ENCODE peak calls at places on chromosomes 4 and X, in four cellular contexts. G is CD4-positive, alpha-beta T cell; B is lung; X is mammary epithelial cell. A is an unnamed sample.

GRCh38 chrX:19640063-19640462 is 124.8 kb upstream of the MAP3K15 start:
- DNase-seq in G (no peak), B (no peak), X (no peak), A (no peak)

GRCh38 chr4:54233697-54234496 is 4.8 kb downstream of the PDGFRA start:
- DNase-seq in G (peak; percentile 60), B (peak; percentile 74), X (peak; percentile 59), A (peak; percentile 74)

GRCh38 chr4:183399166-183399565 is 45.3 kb upstream of the CDKN2AIP start:
- DNase-seq in G (no peak), B (no peak), X (no peak), A (no peak)

GRCh38 chrX:2497961-2498780 is 2.6 kb downstream of the DHRSX start:
- DNase-seq in G (no peak), B (no peak), X (no peak), A (no peak)

GRCh38 chr4:129561886-129562285 is 465.9 kb downstream of the C4orf33 start:
- DNase-seq in G (no peak), B (no peak), X (no peak), A (no peak)

GRCh38 chr4:158770671-158771070 is 1.8 kb downstream of the FNIP2 start:
- DNase-seq in G (no peak), B (no peak), X (no peak), A (no peak)

GRCh38 chr4:6920174-6920573 is 10.5 kb downstream of the TBC1D14 start:
- DNase-seq in G (no peak), B (peak; percentile 83), X (no peak), A (no peak)

GRCh38 chr4:127479031-127479622 is 153.6 kb upstream of the INTU start:
- DNase-seq in G (no peak), B (no peak), X (peak; percentile 1), A (peak; percentile 10)

GRCh38 chrX:72716766-72717165 is 2.7 kb upstream of the PHKA1 start:
- DNase-seq in G (no peak), B (no peak), X (peak; percentile 0), A (no peak)

GRCh38 chr4:125244848-125245450 is 69.8 kb upstream of the FAT4 start:
- DNase-seq in G (no peak), B (no peak), X (peak; percentile 14), A (peak; percentile 12)

GRCh38 chrX:112961981-112962380 is 121.3 kb upstream of the AMOT start:
- DNase-seq in G (no peak), B (no peak), X (no peak), A (no peak)

GRCh38 chr4:156138781-156139280 is 185.2 kb upstream of the CTSO start:
- DNase-seq in G (no peak), B (no peak), X (peak; percentile 3), A (no peak)

GRCh38 chr4:139887378-139887801 is 221.8 kb downstream of the MGST2 start:
- DNase-seq in G (no peak), B (no peak), X (peak; percentile 54), A (peak; percentile 8)

GRCh38 chrX:153226344-153227190 is 47.5 kb downstream of the MAGEA1 start:
- DNase-seq in G (no peak), B (peak; percentile 90), X (peak; percentile 88), A (peak; percentile 87)

GRCh38 chrX:119194631-119195030 is 41.5 kb upstream of the PGRMC1 start:
- DNase-seq in G (no peak), B (no peak), X (no peak), A (no peak)

GRCh38 chr4:11801466-11802446 is 373.1 kb upstream of the HS3ST1 start:
- DNase-seq in G (no peak), B (no peak), X (no peak), A (no peak)

GRCh38 chrX:19556202-19556601 is 40.9 kb upstream of the MAP3K15 start:
- DNase-seq in G (no peak), B (no peak), X (no peak), A (no peak)

GRCh38 chr4:23873717-23874535 is 15.9 kb downstream of the PPARGC1A start:
- DNase-seq in G (no peak), B (no peak), X (no peak), A (no peak)

GRCh38 chr4:23875317-23875716 is 14.5 kb downstream of the PPARGC1A start:
- DNase-seq in G (no peak), B (no peak), X (no peak), A (no peak)

GRCh38 chr4:23871420-23871819 is 18.4 kb downstream of the PPARGC1A start:
- DNase-seq in G (no peak), B (no peak), X (no peak), A (no peak)

GRCh38 chr4:23876418-23877089 is 13.3 kb downstream of the PPARGC1A start:
- DNase-seq in G (no peak), B (no peak), X (no peak), A (no peak)

DNA sequence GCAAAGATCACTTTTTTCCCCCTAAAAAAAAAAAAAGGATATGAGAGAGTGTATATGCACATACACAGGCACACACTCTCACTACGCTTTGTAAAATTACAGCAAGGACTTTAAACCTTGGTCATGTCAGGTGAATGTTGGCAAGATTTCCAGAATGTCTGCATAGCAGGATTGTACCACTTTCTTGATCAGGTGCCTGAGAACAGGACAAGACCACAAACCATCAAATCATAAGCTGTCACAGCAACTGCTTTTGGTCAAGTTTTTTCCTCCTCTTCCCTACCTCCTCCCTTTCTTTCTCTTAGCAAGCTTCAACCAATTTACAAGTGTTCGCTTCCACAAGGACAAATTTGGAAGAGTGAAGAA is 15.3 kb downstream of the PPARGC1A start:
- DNase-seq in G (no peak), B (no peak), X (no peak), A (no peak)
- H3K27ac ChIP-seq in G (no peak overlapping the region), B (peak overlapping the region; percentile 93), X (no peak overlapping the region), A (no peak overlapping the region)

GRCh38 chr4:19074061-19074460 is 1052.5 kb upstream of the LCORL start:
- DNase-seq in G (no peak), B (no peak), X (no peak), A (no peak)
- TF ChIP-seq CTCF in G (no peak), B (no peak), X (no peak), A (no peak)

DNA sequence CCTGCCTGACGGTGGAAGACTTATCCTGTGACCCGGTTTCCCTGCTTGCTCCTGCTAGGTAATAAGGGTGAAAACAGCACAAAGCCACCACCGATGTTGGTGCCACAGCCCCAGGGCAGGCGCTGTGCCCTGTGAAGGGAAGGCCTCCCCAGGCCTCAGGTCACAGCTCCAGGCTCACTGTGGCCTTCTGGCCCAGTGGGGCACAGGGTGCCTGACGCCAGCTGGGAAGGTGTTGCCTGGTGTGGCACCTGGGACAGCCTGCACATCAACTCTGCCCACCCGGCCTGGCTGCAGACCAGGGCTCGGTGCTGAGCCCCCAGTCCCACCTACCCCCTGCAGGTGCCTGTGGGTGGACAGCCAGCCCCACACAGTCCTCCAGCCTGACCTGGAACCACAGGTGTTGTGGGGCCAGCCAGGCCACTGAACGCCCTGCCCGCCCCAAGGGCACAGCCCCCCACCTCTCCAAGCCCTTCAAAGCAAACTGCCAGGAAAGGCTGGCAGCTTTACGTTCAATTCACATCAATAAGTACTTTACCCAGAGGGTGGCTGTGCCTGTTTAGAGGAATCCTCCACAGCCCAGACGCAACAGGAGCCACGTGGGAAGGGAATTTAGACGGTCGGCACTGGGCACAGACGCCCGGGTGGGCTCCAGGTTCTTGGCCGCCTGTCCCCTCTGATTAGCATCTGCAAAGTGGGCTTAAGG is 54.3 kb downstream of the ZFYVE28 start:
- DNase-seq in G (no peak), B (no peak), X (no peak), A (no peak)
- H3K27ac ChIP-seq in G (peak overlapping the region; percentile 33), B (no peak overlapping the region), X (no peak overlapping the region), A (peak overlapping the region; percentile 56)

GRCh38 chr4:138689593-138689992 is 326.0 kb upstream of the NOCT start:
- DNase-seq in G (no peak), B (no peak), X (no peak), A (no peak)
- TF ChIP-seq CTCF in G (no peak), B (no peak), X (no peak), A (no peak)

GRCh38 chr4:123585111-123585510 is 188.5 kb downstream of the SPRY1 start:
- DNase-seq in G (no peak), B (no peak), X (no peak), A (no peak)

GRCh38 chr4:123591875-123592274 is 195.3 kb downstream of the SPRY1 start:
- DNase-seq in G (no peak), B (no peak), X (no peak), A (no peak)

GRCh38 chr4:123589361-123589760 is 192.8 kb downstream of the SPRY1 start:
- DNase-seq in G (no peak), B (no peak), X (no peak), A (no peak)

GRCh38 chr4:123588631-123589223 is 192.1 kb downstream of the SPRY1 start:
- DNase-seq in G (no peak), B (no peak), X (peak; percentile 88), A (no peak)

DNA sequence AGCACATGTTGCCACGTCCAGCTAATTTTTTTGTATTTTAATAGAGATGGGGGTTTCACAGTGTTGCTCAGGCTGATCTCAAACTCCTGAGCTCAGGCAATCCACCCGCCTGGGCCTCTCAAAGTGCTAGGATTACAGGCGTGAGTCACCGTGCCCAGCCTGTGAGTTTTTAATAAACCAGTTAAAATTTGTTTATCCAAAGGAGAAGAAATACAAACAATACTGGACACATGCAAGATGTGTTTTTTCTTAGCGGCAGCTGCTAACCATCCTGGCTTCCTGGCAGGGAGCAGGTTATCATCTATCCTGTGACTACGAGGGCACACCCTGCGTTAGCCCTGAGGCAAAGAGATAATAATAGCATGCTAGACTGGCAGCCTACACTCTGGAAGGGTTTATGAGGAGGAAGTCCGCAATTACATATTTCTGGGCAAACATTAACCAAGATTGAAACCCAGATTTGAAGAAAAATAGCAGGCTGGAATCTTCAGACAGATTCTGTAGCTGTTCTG is 191.4 kb downstream of the SPRY1 start:
- DNase-seq in G (no peak), B (no peak), X (peak; percentile 94), A (peak; percentile 54)
- H3K27ac ChIP-seq in G (no peak overlapping the region), B (no peak overlapping the region), X (peak overlapping the region; percentile 85), A (peak overlapping the region; percentile 62)

DNA sequence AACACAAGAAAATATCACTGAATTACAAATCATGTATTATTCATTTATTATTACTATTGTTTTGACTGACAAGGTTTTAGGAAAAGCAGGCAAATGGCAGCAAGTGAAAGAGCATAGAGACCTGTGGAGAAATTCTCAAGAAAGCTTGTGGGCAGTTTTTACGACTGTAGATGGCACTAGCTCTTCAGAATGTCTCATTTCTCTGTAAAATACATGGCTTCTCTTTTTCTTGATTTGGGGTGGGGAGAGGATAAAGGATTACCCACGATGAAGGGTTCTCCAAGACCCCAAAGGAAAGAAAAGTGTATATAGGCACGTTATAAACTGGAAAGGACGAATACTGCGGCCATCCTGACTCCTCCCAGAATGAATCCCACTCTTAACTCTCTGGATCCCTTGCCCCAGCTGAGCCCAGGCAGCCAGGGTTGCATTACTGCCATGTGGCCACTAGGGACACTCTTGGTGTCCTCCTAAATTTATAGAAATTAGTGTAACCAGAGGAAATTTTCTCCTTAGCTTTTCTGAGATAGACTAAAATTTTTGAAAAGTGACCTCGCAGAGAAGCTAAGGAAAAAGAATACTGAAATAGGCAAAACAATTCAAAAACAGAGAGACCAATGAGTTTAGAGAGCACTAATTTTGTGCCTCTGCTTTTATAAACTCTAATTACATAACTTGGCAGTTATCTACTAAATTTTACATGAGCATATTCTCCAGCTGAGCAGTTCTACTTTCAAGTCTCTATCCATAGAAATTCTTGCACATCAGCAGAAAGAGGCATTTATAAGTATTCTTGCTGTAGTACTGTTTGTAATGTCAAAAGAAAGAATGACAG is 37.7 kb upstream of the PCDH19 start:
- DNase-seq in G (peak; percentile 0), B (peak; percentile 34), X (peak; percentile 2), A (peak; percentile 50)
- TF ChIP-seq CTCF in G (peak; percentile 63), B (peak; percentile 41), X (peak; percentile 82), A (peak; percentile 64)

A was measured in RWPE1.